ENCODE peak calls at places on chromosomes 11 and 22, in four cellular contexts. One of them, this sample, is unnamed.

GRCh38 chr22:37340331-37341262 is 58.3 kb downstream of the CYTH4 start:
- DNase-seq in Right ventricle myocardium superior: no peak
- DNase-seq in caudate nucleus: no peak
- DNase-seq in astrocyte of the cerebellum: no peak
- DNase-seq in this sample: no peak

GRCh38 chr11:114890076-114890475 is 211.7 kb downstream of the NXPE2 start:
- DNase-seq in caudate nucleus: no peak
- DNase-seq in astrocyte of the cerebellum: no peak
- DNase-seq in Right ventricle myocardium superior: no peak
- DNase-seq in this sample: no peak

GRCh38 chr11:75946531-75947530 is 131.8 kb downstream of the UVRAG start:
- DNase-seq in astrocyte of the cerebellum: peak
- DNase-seq in caudate nucleus: no peak
- DNase-seq in Right ventricle myocardium superior: no peak
- DNase-seq in this sample: peak

GRCh38 chr22:39900306-39901227 is at the start of gene GRAP2:
- DNase-seq in Right ventricle myocardium superior: no peak
- DNase-seq in astrocyte of the cerebellum: no peak
- DNase-seq in caudate nucleus: no peak
- DNase-seq in this sample: peak

GRCh38 chr11:122137081-122137793 is 21.2 kb upstream of the BLID start:
- DNase-seq in caudate nucleus: no peak
- DNase-seq in Right ventricle myocardium superior: no peak
- DNase-seq in astrocyte of the cerebellum: peak
- DNase-seq in this sample: no peak

GRCh38 chr11:63845305-63845704 is 6.4 kb downstream of the MARK2 start:
- DNase-seq in astrocyte of the cerebellum: no peak
- DNase-seq in Right ventricle myocardium superior: no peak
- DNase-seq in caudate nucleus: no peak
- DNase-seq in this sample: no peak

GRCh38 chr11:116881153-116881552 is 43.7 kb upstream of the APOA1 start:
- DNase-seq in astrocyte of the cerebellum: no peak
- DNase-seq in caudate nucleus: no peak
- DNase-seq in Right ventricle myocardium superior: no peak
- DNase-seq in this sample: no peak

GRCh38 chr22:23523746-23524145 is 56.3 kb downstream of the IGLL1 start:
- DNase-seq in caudate nucleus: no peak
- DNase-seq in Right ventricle myocardium superior: no peak
- DNase-seq in astrocyte of the cerebellum: no peak
- DNase-seq in this sample: no peak

GRCh38 chr11:61760946-61761345 is 8.5 kb downstream of the MYRF start:
- DNase-seq in caudate nucleus: peak
- DNase-seq in Right ventricle myocardium superior: no peak
- DNase-seq in astrocyte of the cerebellum: no peak
- DNase-seq in this sample: no peak

GRCh38 chr11:3105791-3106735 is 48.8 kb upstream of the CARS1 start:
- DNase-seq in astrocyte of the cerebellum: no peak
- DNase-seq in caudate nucleus: no peak
- DNase-seq in Right ventricle myocardium superior: peak
- DNase-seq in this sample: no peak

GRCh38 chr11:27611946-27612455 is 88.3 kb downstream of the BDNF start:
- DNase-seq in Right ventricle myocardium superior: no peak
- DNase-seq in astrocyte of the cerebellum: no peak
- DNase-seq in caudate nucleus: no peak
- DNase-seq in this sample: no peak

GRCh38 chr11:68021167-68021787 is 9.2 kb upstream of the NDUFS8 start:
- DNase-seq in astrocyte of the cerebellum: no peak
- DNase-seq in caudate nucleus: no peak
- DNase-seq in Right ventricle myocardium superior: no peak
- DNase-seq in this sample: peak

GRCh38 chr22:46518542-46519325 is 18.7 kb downstream of the CELSR1 start:
- DNase-seq in astrocyte of the cerebellum: no peak
- DNase-seq in Right ventricle myocardium superior: no peak
- DNase-seq in caudate nucleus: no peak
- DNase-seq in this sample: no peak

GRCh38 chr11:1939006-1939626 is 8.0 kb upstream of the MRPL23 start:
- DNase-seq in Right ventricle myocardium superior: no peak
- DNase-seq in astrocyte of the cerebellum: no peak
- DNase-seq in caudate nucleus: no peak
- DNase-seq in this sample: no peak

GRCh38 chr22:19880786-19881569 is 26.3 kb upstream of the GNB1L start:
- DNase-seq in Right ventricle myocardium superior: peak
- DNase-seq in caudate nucleus: no peak
- DNase-seq in astrocyte of the cerebellum: peak
- DNase-seq in this sample: no peak

GRCh38 chr22:36528336-36528735 is 630 bp downstream of the EIF3D start:
- DNase-seq in Right ventricle myocardium superior: no peak
- DNase-seq in astrocyte of the cerebellum: no peak
- DNase-seq in caudate nucleus: no peak
- DNase-seq in this sample: peak

GRCh38 chr22:21816787-21817496 is 50.5 kb downstream of the MAPK1 start:
- DNase-seq in Right ventricle myocardium superior: no peak
- DNase-seq in astrocyte of the cerebellum: peak
- DNase-seq in caudate nucleus: no peak
- DNase-seq in this sample: no peak

GRCh38 chr11:130873766-130874165 is 42.5 kb downstream of the SNX19 start:
- DNase-seq in caudate nucleus: no peak
- DNase-seq in Right ventricle myocardium superior: no peak
- DNase-seq in astrocyte of the cerebellum: no peak
- DNase-seq in this sample: no peak

GRCh38 chr11:134634897-134635831 is 223.1 kb upstream of the B3GAT1 start:
- DNase-seq in astrocyte of the cerebellum: no peak
- DNase-seq in caudate nucleus: no peak
- DNase-seq in Right ventricle myocardium superior: no peak
- DNase-seq in this sample: no peak

GRCh38 chr11:33444835-33445594 is 187.8 kb downstream of the HIPK3 start:
- DNase-seq in caudate nucleus: no peak
- DNase-seq in Right ventricle myocardium superior: no peak
- DNase-seq in astrocyte of the cerebellum: peak
- DNase-seq in this sample: no peak

GRCh38 chr11:86062719-86063118 is 6.2 kb downstream of the PICALM start:
- DNase-seq in astrocyte of the cerebellum: no peak
- DNase-seq in Right ventricle myocardium superior: no peak
- DNase-seq in caudate nucleus: no peak
- DNase-seq in this sample: no peak

GRCh38 chr11:34251640-34251980 is 106.2 kb downstream of the ABTB2 start:
- DNase-seq in astrocyte of the cerebellum: no peak
- DNase-seq in Right ventricle myocardium superior: no peak
- DNase-seq in caudate nucleus: no peak
- DNase-seq in this sample: no peak

GRCh38 chr11:68009391-68010000 is 631 bp upstream of the ALDH3B1 start:
- DNase-seq in astrocyte of the cerebellum: no peak
- DNase-seq in Right ventricle myocardium superior: peak
- DNase-seq in caudate nucleus: no peak
- DNase-seq in this sample: peak

GRCh38 chr11:278001-278951 is at the start of gene NLRP6:
- DNase-seq in Right ventricle myocardium superior: peak
- DNase-seq in caudate nucleus: no peak
- DNase-seq in astrocyte of the cerebellum: no peak
- DNase-seq in this sample: no peak

GRCh38 chr11:40130427-40130826 is 1329.0 kb downstream of the LRRC4C start:
- DNase-seq in astrocyte of the cerebellum: no peak
- DNase-seq in Right ventricle myocardium superior: no peak
- DNase-seq in caudate nucleus: peak
- DNase-seq in this sample: no peak

GRCh38 chr22:39503590-39503989 is 1.5 kb downstream of the MIEF1 start:
- DNase-seq in astrocyte of the cerebellum: no peak
- DNase-seq in caudate nucleus: no peak
- DNase-seq in Right ventricle myocardium superior: no peak
- DNase-seq in this sample: no peak

GRCh38 chr11:114141863-114142590 is 82.5 kb downstream of the ZBTB16 start:
- DNase-seq in astrocyte of the cerebellum: no peak
- DNase-seq in caudate nucleus: no peak
- DNase-seq in Right ventricle myocardium superior: no peak
- DNase-seq in this sample: no peak

GRCh38 chr22:38628444-38628843 is 27.7 kb downstream of the FAM227A start:
- DNase-seq in astrocyte of the cerebellum: no peak
- DNase-seq in Right ventricle myocardium superior: no peak
- DNase-seq in caudate nucleus: no peak
- DNase-seq in this sample: no peak

GRCh38 chr22:49541451-49542230 is 286.0 kb downstream of the BRD1 start:
- DNase-seq in caudate nucleus: no peak
- DNase-seq in astrocyte of the cerebellum: no peak
- DNase-seq in Right ventricle myocardium superior: peak
- DNase-seq in this sample: no peak

GRCh38 chr22:39309881-39310714 is 9.3 kb downstream of the RPL3 start:
- DNase-seq in astrocyte of the cerebellum: no peak
- DNase-seq in caudate nucleus: no peak
- DNase-seq in Right ventricle myocardium superior: no peak
- DNase-seq in this sample: no peak

GRCh38 chr11:110907629-110908028 is 195.4 kb upstream of the ARHGAP20 start:
- DNase-seq in caudate nucleus: no peak
- DNase-seq in Right ventricle myocardium superior: no peak
- DNase-seq in astrocyte of the cerebellum: peak
- DNase-seq in this sample: peak

GRCh38 chr11:91248199-91248807 is 976.3 kb upstream of the FAT3 start:
- DNase-seq in Right ventricle myocardium superior: no peak
- DNase-seq in astrocyte of the cerebellum: peak
- DNase-seq in caudate nucleus: no peak
- DNase-seq in this sample: peak